ENCODE peak calls at places on chromosome 1, in four cellular contexts. A is skeletal muscle cell; U is stomach; B is activated CD8-positive, alpha-beta memory T cell treated with anti-CD3 and anti-CD28 coated beads for 1 hour. O is an unnamed sample.

GRCh38 chr1:198699167-198700015 is 60.6 kb downstream of the PTPRC start:
- DNase-seq in U (peak; percentile 63), A (no peak), B (peak; percentile 46), O (no peak)

GRCh38 chr1:108615544-108615943 is 45.3 kb downstream of the HENMT1 start:
- DNase-seq in B (no peak), U (no peak), A (no peak), O (no peak)

GRCh38 chr1:72278461-72278860 is 3.9 kb downstream of the NEGR1 start:
- DNase-seq in U (no peak), B (no peak), A (no peak), O (no peak)

GRCh38 chr1:92118826-92119225 is 38.7 kb downstream of the BTBD8 start:
- DNase-seq in B (no peak), U (no peak), A (no peak), O (no peak)

GRCh38 chr1:55194851-55195250 is 20.3 kb downstream of the USP24 start:
- DNase-seq in A (no peak), B (no peak), U (no peak), O (no peak)

GRCh38 chr1:219535021-219535420 is 77.9 kb downstream of the ZC3H11B start:
- DNase-seq in B (no peak), A (no peak), U (no peak), O (no peak)

GRCh38 chr1:8985915-8986813 is 40.1 kb downstream of the SLC2A7 start:
- DNase-seq in B (no peak), U (peak; percentile 88), A (peak; percentile 75), O (no peak)

GRCh38 chr1:53605181-53605580 is 133.8 kb downstream of the GLIS1 start:
- DNase-seq in B (no peak), A (no peak), U (no peak), O (no peak)

GRCh38 chr1:84073266-84073665 is 70.8 kb upstream of the PRKACB start:
- DNase-seq in U (no peak), A (no peak), B (no peak), O (no peak)

GRCh38 chr1:157418659-157419058 is 133.7 kb downstream of the FCRL5 start:
- DNase-seq in B (no peak), U (no peak), A (no peak), O (no peak)

GRCh38 chr1:36136535-36136934 is 11.5 kb upstream of the COL8A2 start:
- DNase-seq in A (no peak), U (no peak), B (no peak), O (no peak)

GRCh38 chr1:61914823-61915482 is 172.7 kb downstream of the PATJ start:
- DNase-seq in A (no peak), B (no peak), U (no peak), O (no peak)

GRCh38 chr1:33349778-33350610 is 29.1 kb upstream of the A3GALT2 start:
- DNase-seq in U (peak; percentile 89), B (peak; percentile 67), A (no peak), O (no peak)

GRCh38 chr1:10424034-10424433 is 6.2 kb upstream of the CENPS start:
- DNase-seq in B (no peak), U (no peak), A (no peak), O (no peak)

GRCh38 chr1:93681549-93682412 is at the start of gene BCAR3:
- DNase-seq in U (peak; percentile 74), A (no peak), B (no peak), O (no peak)

GRCh38 chr1:218380125-218380977 is 35.2 kb downstream of the TGFB2 start:
- DNase-seq in U (peak; percentile 54), B (no peak), A (no peak), O (no peak)

GRCh38 chr1:66925944-66926343 is 1.2 kb downstream of the MIER1 start:
- DNase-seq in B (no peak), A (no peak), U (no peak), O (no peak)

GRCh38 chr1:34681481-34682451 is 73.1 kb upstream of the GJB5 start:
- DNase-seq in A (no peak), U (peak; percentile 32), B (peak; percentile 10), O (no peak)

GRCh38 chr1:218711884-218712674 is 366.9 kb downstream of the TGFB2 start:
- DNase-seq in A (peak; percentile 81), B (no peak), U (no peak), O (no peak)

GRCh38 chr1:85578321-85579295 is 2.0 kb upstream of the CCN1 start:
- DNase-seq in U (no peak), B (no peak), A (peak; percentile 87), O (no peak)

GRCh38 chr1:245802941-245803665 is 648.3 kb downstream of the KIF26B start:
- DNase-seq in A (no peak), U (no peak), B (no peak), O (no peak)

GRCh38 chr1:223133301-223133823 is 9.7 kb downstream of the TLR5 start:
- DNase-seq in A (no peak), U (no peak), B (no peak), O (peak; percentile 37)

GRCh38 chr1:173202430-173203145 is 4.5 kb downstream of the TNFSF4 start:
- DNase-seq in B (no peak), A (peak; percentile 92), U (no peak), O (no peak)

GRCh38 chr1:164689672-164690655 is 131.0 kb downstream of the PBX1 start:
- DNase-seq in U (no peak), B (no peak), A (no peak), O (no peak)

GRCh38 chr1:197774691-197775281 is 494 bp downstream of the DENND1B start:
- DNase-seq in B (peak; percentile 32), A (no peak), U (peak; percentile 52), O (no peak)

GRCh38 chr1:42932442-42932941 is 26.2 kb downstream of the SLC2A1 start:
- DNase-seq in A (no peak), B (no peak), U (no peak), O (no peak)

GRCh38 chr1:14113841-14114567 is 414.0 kb downstream of the PRDM2 start:
- DNase-seq in U (no peak), B (no peak), A (peak; percentile 1), O (no peak)

GRCh38 chr1:185479781-185480180 is 162.7 kb upstream of the IVNS1ABP start:
- DNase-seq in A (no peak), U (no peak), B (no peak), O (no peak)

GRCh38 chr1:71047635-71048607 is at the start of gene PTGER3:
- DNase-seq in B (peak; percentile 28), U (peak; percentile 88), A (no peak), O (no peak)

GRCh38 chr1:112262301-112262700 is 133.7 kb upstream of the CTTNBP2NL start:
- DNase-seq in U (no peak), B (no peak), A (no peak), O (no peak)

O was measured in cerebellar nuclear complex.